ENCODE peak calls at places on chromosome 11, in eight cellular contexts. R is keratinocyte; I is T-helper 1 cell; E is NCI-H1105; N is spleen; U is stimulated activated effector memory CD8-positive, alpha-beta T cell treated with anti-CD3 and anti-CD28 coated beads, Interleukin-12 subunit alpha, Interleukin-12 subunit beta, amount 100 ng/mL, for 72 hours; Q is IMR-90; S is HS-5. G is an unnamed sample.

GRCh38 chr11:127193916-127194315 is 193.3 kb upstream of the KIRREL3 start:
- DNase-seq in R (no peak), I (no peak), E (no peak), N (no peak), U (no peak), Q (no peak), S (no peak), G (no peak)

GRCh38 chr11:106456651-106457050 is 379.2 kb downstream of the AASDHPPT start:
- DNase-seq in R (no peak), I (no peak), E (no peak), N (no peak), U (no peak), Q (peak), S (no peak), G (no peak)

GRCh38 chr11:117387992-117388765 is 60.5 kb downstream of the CEP164 start:
- DNase-seq in R (no peak), I (no peak), E (no peak), N (no peak), U (no peak), Q (peak), S (no peak), G (no peak)

GRCh38 chr11:65121447-65121864 is 478 bp downstream of the FAU start:
- DNase-seq in R (no peak), I (no peak), E (no peak), N (peak), U (no peak), Q (no peak), S (no peak), G (no peak)

GRCh38 chr11:4882543-4882942 is 843 bp downstream of the OR51T1 start:
- DNase-seq in R (no peak), I (no peak), E (no peak), N (no peak), U (no peak), Q (no peak), S (no peak), G (no peak)

GRCh38 chr11:66881436-66881835 is 24.6 kb downstream of the LRFN4 start:
- DNase-seq in R (no peak), I (no peak), E (no peak), N (no peak), U (no peak), Q (no peak), S (no peak), G (no peak)

GRCh38 chr11:12123177-12123576 is 12.8 kb downstream of the MICAL2 start:
- DNase-seq in R (no peak), I (no peak), E (no peak), N (no peak), U (no peak), Q (peak), S (no peak), G (no peak)

GRCh38 chr11:32184057-32185055 is 93.5 kb downstream of the RCN1 start:
- DNase-seq in R (no peak), I (no peak), E (no peak), N (no peak), U (no peak), Q (no peak), S (no peak), G (no peak)

GRCh38 chr11:88464528-88464927 is 127.0 kb upstream of the CTSC start:
- DNase-seq in R (no peak), I (no peak), E (no peak), N (no peak), U (no peak), Q (no peak), S (no peak), G (no peak)

GRCh38 chr11:6611092-6612007 is 666 bp downstream of the TAF10 start:
- DNase-seq in R (no peak), I (no peak), E (no peak), N (peak), U (peak), Q (peak), S (no peak), G (peak)

GRCh38 chr11:11533057-11533456 is 88.7 kb downstream of the GALNT18 start:
- DNase-seq in R (no peak), I (no peak), E (no peak), N (no peak), U (no peak), Q (no peak), S (no peak), G (no peak)

GRCh38 chr11:17479284-17480214 is 2.9 kb upstream of the ABCC8 start:
- DNase-seq in R (no peak), I (no peak), E (peak), N (no peak), U (no peak), Q (no peak), S (no peak), G (no peak)

GRCh38 chr11:102280237-102280833 is 36.9 kb upstream of the BIRC3 start:
- DNase-seq in R (no peak), I (no peak), E (no peak), N (no peak), U (no peak), Q (no peak), S (no peak), G (no peak)

GRCh38 chr11:84626256-84626655 is 1000.9 kb downstream of the DLG2 start:
- DNase-seq in R (no peak), I (no peak), E (no peak), N (no peak), U (no peak), Q (no peak), S (peak), G (no peak)

GRCh38 chr11:43497144-43497543 is 138.4 kb downstream of the TTC17 start:
- DNase-seq in R (no peak), I (no peak), E (no peak), N (no peak), U (no peak), Q (no peak), S (no peak), G (no peak)

GRCh38 chr11:47415949-47416472 is 7.6 kb downstream of the SLC39A13 start:
- DNase-seq in R (no peak), I (no peak), E (peak), N (no peak), U (no peak), Q (peak), S (peak), G (no peak)

GRCh38 chr11:47551086-47551485 is 1.8 kb downstream of the CELF1 start:
- DNase-seq in R (no peak), I (no peak), E (no peak), N (no peak), U (no peak), Q (peak), S (no peak), G (no peak)

GRCh38 chr11:40513281-40513680 is 946.2 kb downstream of the LRRC4C start:
- DNase-seq in R (no peak), I (no peak), E (no peak), N (no peak), U (no peak), Q (no peak), S (no peak), G (no peak)

GRCh38 chr11:31827458-31828206 is 16.5 kb upstream of the PAX6 start:
- DNase-seq in R (no peak), I (no peak), E (no peak), N (no peak), U (no peak), Q (peak), S (no peak), G (no peak)

G was measured in activated gamma-delta T cell treated with Interleukin-2 at 50 U/mL for 16 hours.